ENCODE peak calls at places on chromosomes 4 and X, in five cellular contexts. N is endothelial cell of umbilical vein, Q is stomach, S is transverse colon, Z is SK-N-SH. A is an unnamed sample.

GRCh38 chrX:84469226-84469625 is 33.0 kb downstream of the HDX start:
- DNase-seq in N (peak; percentile 62), Q (no peak), S (no peak), Z (peak; percentile 18), A (no peak)

GRCh38 chrX:123876844-123877243 is 17.0 kb downstream of the XIAP start:
- DNase-seq in N (no peak), Q (no peak), S (no peak), Z (no peak), A (no peak)

GRCh38 chr4:24688453-24688852 is 104.1 kb upstream of the DHX15 start:
- DNase-seq in N (no peak), Q (no peak), S (no peak), Z (no peak), A (no peak)

GRCh38 chr4:119038465-119038864 is 97.2 kb upstream of the MYOZ2 start:
- DNase-seq in N (peak; percentile 43), Q (no peak), S (no peak), Z (no peak), A (no peak)

GRCh38 chr4:173468314-173468713 is 61.7 kb downstream of the HAND2 start:
- DNase-seq in N (no peak), Q (no peak), S (no peak), Z (no peak), A (no peak)

GRCh38 chr4:98026362-98026761 is 116.9 kb downstream of the STPG2 start:
- DNase-seq in N (no peak), Q (no peak), S (no peak), Z (no peak), A (no peak)

GRCh38 chr4:44479731-44480130 is 31.1 kb upstream of the KCTD8 start:
- DNase-seq in N (no peak), Q (no peak), S (no peak), Z (no peak), A (no peak)

GRCh38 chrX:48616575-48616974 is 19.3 kb downstream of the WDR13 start:
- DNase-seq in N (no peak), Q (no peak), S (no peak), Z (no peak), A (no peak)

GRCh38 chr4:41074227-41074626 is 140.1 kb downstream of the APBB2 start:
- DNase-seq in N (no peak), Q (no peak), S (no peak), Z (no peak), A (no peak)

GRCh38 chr4:38889143-38889542 is 21.5 kb downstream of the FAM114A1 start:
- DNase-seq in N (peak; percentile 89), Q (no peak), S (no peak), Z (no peak), A (no peak)

GRCh38 chr4:114312349-114312748 is 286.3 kb upstream of the UGT8 start:
- DNase-seq in N (no peak), Q (no peak), S (no peak), Z (no peak), A (no peak)

GRCh38 chrX:20218809-20219505 is 47.8 kb downstream of the RPS6KA3 start:
- DNase-seq in N (peak; percentile 81), Q (no peak), S (no peak), Z (no peak), A (no peak)

GRCh38 chrX:17919896-17920446 is 58.9 kb upstream of the RAI2 start:
- DNase-seq in N (no peak), Q (no peak), S (no peak), Z (no peak), A (no peak)

GRCh38 chrX:20362268-20363002 is 95.7 kb upstream of the RPS6KA3 start:
- DNase-seq in N (peak; percentile 46), Q (no peak), S (no peak), Z (no peak), A (no peak)

GRCh38 chr4:154579927-154580326 is 10.6 kb downstream of the FGA start:
- DNase-seq in N (no peak), Q (no peak), S (no peak), Z (no peak), A (no peak)

GRCh38 chr4:157004279-157005161 is 32.9 kb upstream of the PDGFC start:
- DNase-seq in N (peak; percentile 68), Q (no peak), S (no peak), Z (no peak), A (no peak)

GRCh38 chr4:20881658-20882057 is 181.4 kb downstream of the PACRGL start:
- DNase-seq in N (no peak), Q (no peak), S (no peak), Z (no peak), A (no peak)

GRCh38 chrX:123311486-123311885 is 127.4 kb downstream of the GRIA3 start:
- DNase-seq in N (no peak), Q (no peak), S (no peak), Z (no peak), A (no peak)

GRCh38 chr4:37873383-37873782 is 17.5 kb upstream of the TBC1D1 start:
- DNase-seq in N (no peak), Q (no peak), S (no peak), Z (no peak), A (no peak)

GRCh38 chr4:55312491-55313101 is 33.4 kb upstream of the SRD5A3 start:
- DNase-seq in N (peak; percentile 63), Q (peak; percentile 34), S (peak; percentile 33), Z (peak; percentile 19), A (no peak)

GRCh38 chrX:10031743-10032142 is 64.6 kb downstream of the CLDN34 start:
- DNase-seq in N (no peak), Q (no peak), S (no peak), Z (no peak), A (no peak)

GRCh38 chr4:66266035-66266434 is 595.7 kb upstream of the EPHA5 start:
- DNase-seq in N (no peak), Q (no peak), S (no peak), Z (no peak), A (no peak)

GRCh38 chr4:94472056-94472826 is 20.5 kb downstream of the PDLIM5 start:
- DNase-seq in N (peak; percentile 85), Q (no peak), S (no peak), Z (no peak), A (no peak)

GRCh38 chr4:13344216-13344615 is 139.9 kb downstream of the RAB28 start:
- DNase-seq in N (no peak), Q (no peak), S (no peak), Z (no peak), A (no peak)

GRCh38 chr4:149345424-149345823 is 470.2 kb downstream of the IQCM start:
- DNase-seq in N (no peak), Q (no peak), S (no peak), Z (no peak), A (no peak)

GRCh38 chr4:24032371-24032989 is 142.6 kb upstream of the PPARGC1A start:
- DNase-seq in N (no peak), Q (peak; percentile 35), S (peak; percentile 8), Z (peak; percentile 4), A (no peak)

GRCh38 chr4:77181737-77182136 is 24.7 kb downstream of the CCNG2 start:
- DNase-seq in N (no peak), Q (no peak), S (no peak), Z (no peak), A (no peak)

GRCh38 chrX:38335382-38335781 is 8.1 kb upstream of the RPGR start:
- DNase-seq in N (no peak), Q (no peak), S (no peak), Z (peak; percentile 43), A (no peak)

GRCh38 chr4:6500481-6501135 is 28.2 kb upstream of the PPP2R2C start:
- DNase-seq in N (no peak), Q (no peak), S (no peak), Z (no peak), A (no peak)

GRCh38 chrX:9700555-9700954 is 65.1 kb downstream of the GPR143 start:
- DNase-seq in N (no peak), Q (no peak), S (no peak), Z (no peak), A (no peak)

GRCh38 chr4:118226611-118227010 is 126.2 kb downstream of the PRSS12 start:
- DNase-seq in N (no peak), Q (no peak), S (no peak), Z (no peak), A (no peak)

GRCh38 chrX:125744914-125745313 is 421.2 kb downstream of the DCAF12L2 start:
- DNase-seq in N (no peak), Q (no peak), S (no peak), Z (no peak), A (no peak)

GRCh38 chrX:10545882-10546281 is 74.5 kb downstream of the MID1 start:
- DNase-seq in N (no peak), Q (no peak), S (no peak), Z (no peak), A (no peak)

GRCh38 chr4:171639540-171639939 is 173.7 kb upstream of the GALNTL6 start:
- DNase-seq in N (no peak), Q (no peak), S (no peak), Z (no peak), A (no peak)

DNA sequence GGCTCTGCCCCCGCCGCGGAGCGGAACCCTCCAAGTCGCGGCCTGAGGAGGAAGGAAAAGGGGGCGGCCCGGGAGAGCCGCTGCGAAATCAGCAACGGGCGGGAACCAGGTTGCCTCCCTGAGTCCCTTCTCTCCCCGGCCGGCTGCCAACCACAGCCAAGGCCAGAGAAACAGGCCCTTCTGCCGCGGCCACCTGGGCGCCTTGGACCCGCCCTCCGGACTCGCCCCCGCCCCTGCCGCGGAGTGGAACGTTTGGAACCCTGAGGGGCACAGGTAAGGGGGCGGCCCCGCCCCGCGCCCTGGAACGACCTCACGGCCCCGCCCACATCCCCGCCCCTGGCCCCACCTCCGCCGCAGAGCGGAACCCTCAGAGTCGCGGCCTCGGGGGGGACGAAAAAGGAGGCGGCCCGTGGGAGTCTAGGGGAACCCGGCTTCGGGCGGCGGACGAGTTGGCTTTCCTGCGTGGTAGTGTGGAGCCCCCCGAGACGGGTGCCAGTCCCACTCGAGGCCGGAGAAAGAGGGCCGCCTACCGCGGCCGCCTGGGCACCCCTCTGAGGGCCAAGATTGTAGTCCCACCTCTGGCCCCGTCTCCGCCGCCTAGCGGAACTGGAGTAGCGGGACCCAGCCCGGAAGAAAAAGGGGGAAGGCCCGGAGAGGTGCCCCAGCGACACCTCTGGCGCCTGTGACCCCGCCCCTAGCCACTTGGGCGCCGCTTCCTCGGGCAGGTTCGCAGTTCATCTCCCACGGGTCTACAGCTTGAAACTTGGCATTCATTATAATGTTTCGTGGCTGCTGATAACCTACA is 669 bp upstream of the PHKA2 start:
- DNase-seq in N (peak; percentile 70), Q (peak; percentile 85), S (peak; percentile 86), Z (peak; percentile 91), A (peak; percentile 84)
- TF ChIP-seq POLR2AphosphoS5 in N (peak; percentile 44), Q (peak; percentile 33), S (no peak), Z (peak; percentile 61), A (no peak)

GRCh38 chrX:22959204-22959920 is 40.4 kb upstream of the DDX53 start:
- DNase-seq in N (no peak), Q (no peak), S (no peak), Z (no peak), A (no peak)
- TF ChIP-seq POLR2AphosphoS5 in N (no peak), Q (no peak), S (no peak), Z (no peak), A (no peak)

GRCh38 chr4:21964762-21965319 is 16.3 kb upstream of the KCNIP4 start:
- DNase-seq in N (no peak), Q (no peak), S (no peak), Z (no peak), A (no peak)
- TF ChIP-seq POLR2AphosphoS5 in N (no peak), Q (no peak), S (no peak), Z (no peak), A (no peak)

DNA sequence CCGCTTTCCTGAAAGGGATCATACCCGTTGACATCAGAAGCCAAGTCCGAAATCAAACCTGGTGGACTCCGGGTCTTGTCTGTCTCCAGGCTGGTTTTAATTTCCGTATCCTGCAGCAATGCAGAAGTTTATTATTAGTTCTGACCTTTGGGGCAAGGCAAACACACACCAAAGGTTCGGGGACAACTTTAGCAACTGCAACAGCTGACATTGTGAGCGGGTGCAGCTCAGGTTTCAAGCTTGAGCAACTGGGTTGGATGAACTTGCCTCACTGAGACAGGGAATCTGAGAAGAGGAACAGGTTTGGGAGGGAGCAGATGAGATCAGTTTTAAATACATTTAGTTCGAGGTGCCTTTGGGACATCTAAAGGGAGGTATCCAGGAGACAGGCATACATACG is 110.7 kb downstream of the GNL3L start:
- DNase-seq in N (no peak), Q (no peak), S (no peak), Z (no peak), A (no peak)
- TF ChIP-seq POLR2AphosphoS5 in N (no peak), Q (no peak), S (no peak), Z (no peak), A (no peak)